ENCODE peak calls at places on chromosomes 1 and 21, in four cellular contexts. Q is brain pericyte; N is activated T-helper 1 cell treated with anti-CD3 and anti-CD28 coated beads, Interleukin-2, amount 50 U/mL, for 16 hours; T is colonic mucosa. Y is an unnamed sample.

GRCh38 chr1:175537571-175537970 is 205.8 kb downstream of the TNR start:
- DNase-seq in N (no peak), T (no peak), Q (no peak), Y (no peak)

GRCh38 chr1:23126801-23127200 is 41.9 kb downstream of the LUZP1 start:
- DNase-seq in Q (no peak), T (no peak), N (no peak), Y (no peak)

GRCh38 chr1:1787206-1787605 is 8.9 kb upstream of the NADK start:
- DNase-seq in T (no peak), Q (no peak), N (no peak), Y (no peak)

GRCh38 chr1:184947497-184948256 is 26.6 kb downstream of the NIBAN1 start:
- DNase-seq in Q (no peak), N (no peak), T (no peak), Y (no peak)

GRCh38 chr1:94992863-94993563 is 66.1 kb upstream of the CNN3 start:
- DNase-seq in N (no peak), T (no peak), Q (no peak), Y (no peak)

GRCh38 chr1:32266926-32267645 is 16.0 kb downstream of the LCK start:
- DNase-seq in N (no peak), Q (no peak), T (no peak), Y (no peak)

GRCh38 chr1:101308935-101309333 is 72.1 kb downstream of the S1PR1 start:
- DNase-seq in N (no peak), Q (no peak), T (no peak), Y (no peak)

GRCh38 chr1:22822371-22822770 is 111.7 kb downstream of the EPHB2 start:
- DNase-seq in T (no peak), Q (no peak), N (no peak), Y (no peak)

GRCh38 chr1:1200876-1201810 is 5.2 kb downstream of the TNFRSF18 start:
- DNase-seq in N (peak), Q (no peak), T (peak), Y (no peak)

GRCh38 chr21:38171723-38172344 is 85.0 kb upstream of the KCNJ15 start:
- DNase-seq in T (no peak), N (no peak), Q (no peak), Y (no peak)

GRCh38 chr1:93437976-93438605 is 9.8 kb upstream of the FNBP1L start:
- DNase-seq in N (no peak), Q (no peak), T (no peak), Y (peak)

Y was measured in DMS153.